ENCODE peak calls at places on chromosomes 1 and 21, in ten cellular contexts. One of them, this sample, is unnamed.

GRCh38 chr1:212814989-212815388 is 23.3 kb downstream of the TATDN3 start:
- DNase-seq in glomerular endothelial cell: no peak
- DNase-seq in NCI-H2227 treated with DMSO at 0.1 percent for 48 hours: no peak
- DNase-seq in H4: no peak
- DNase-seq in IMR-90: no peak
- DNase-seq in GM12891: no peak
- DNase-seq in left cardiac atrium: no peak
- DNase-seq in fibroblast of mammary gland: peak; percentile 17
- DNase-seq in RWPE1: no peak
- DNase-seq in iPS-NIHi11: no peak
- DNase-seq in this sample: no peak

GRCh38 chr1:160679893-160680292 is 31.7 kb downstream of the CD48 start:
- DNase-seq in glomerular endothelial cell: no peak
- DNase-seq in NCI-H2227 treated with DMSO at 0.1 percent for 48 hours: no peak
- DNase-seq in H4: no peak
- DNase-seq in IMR-90: no peak
- DNase-seq in GM12891: no peak
- DNase-seq in left cardiac atrium: no peak
- DNase-seq in fibroblast of mammary gland: no peak
- DNase-seq in RWPE1: no peak
- DNase-seq in iPS-NIHi11: no peak
- DNase-seq in this sample: no peak

GRCh38 chr1:231219422-231220401 is 21.3 kb upstream of the GNPAT start:
- DNase-seq in glomerular endothelial cell: no peak
- DNase-seq in NCI-H2227 treated with DMSO at 0.1 percent for 48 hours: no peak
- DNase-seq in H4: no peak
- DNase-seq in IMR-90: no peak
- DNase-seq in GM12891: no peak
- DNase-seq in left cardiac atrium: no peak
- DNase-seq in fibroblast of mammary gland: no peak
- DNase-seq in RWPE1: no peak
- DNase-seq in iPS-NIHi11: no peak
- DNase-seq in this sample: no peak

GRCh38 chr21:41660748-41661147 is 106.1 kb downstream of the RIPK4 start:
- DNase-seq in glomerular endothelial cell: no peak
- DNase-seq in NCI-H2227 treated with DMSO at 0.1 percent for 48 hours: no peak
- DNase-seq in H4: no peak
- DNase-seq in IMR-90: no peak
- DNase-seq in GM12891: no peak
- DNase-seq in left cardiac atrium: no peak
- DNase-seq in fibroblast of mammary gland: no peak
- DNase-seq in RWPE1: no peak
- DNase-seq in iPS-NIHi11: no peak
- DNase-seq in this sample: no peak

GRCh38 chr1:156797212-156797871 is 19.3 kb downstream of the SH2D2A start:
- DNase-seq in glomerular endothelial cell: no peak
- DNase-seq in NCI-H2227 treated with DMSO at 0.1 percent for 48 hours: peak; percentile 66
- DNase-seq in H4: peak; percentile 48
- DNase-seq in IMR-90: peak; percentile 64
- DNase-seq in GM12891: no peak
- DNase-seq in left cardiac atrium: no peak
- DNase-seq in fibroblast of mammary gland: peak; percentile 65
- DNase-seq in RWPE1: peak; percentile 67
- DNase-seq in iPS-NIHi11: peak; percentile 72
- DNase-seq in this sample: peak; percentile 67

GRCh38 chr1:194495434-194495833 is 1309.0 kb upstream of the B3GALT2 start:
- DNase-seq in glomerular endothelial cell: no peak
- DNase-seq in NCI-H2227 treated with DMSO at 0.1 percent for 48 hours: no peak
- DNase-seq in H4: no peak
- DNase-seq in IMR-90: no peak
- DNase-seq in GM12891: no peak
- DNase-seq in left cardiac atrium: no peak
- DNase-seq in fibroblast of mammary gland: no peak
- DNase-seq in RWPE1: no peak
- DNase-seq in iPS-NIHi11: no peak
- DNase-seq in this sample: no peak

GRCh38 chr1:151143057-151143435 is 3.4 kb downstream of the SEMA6C start:
- DNase-seq in glomerular endothelial cell: no peak
- DNase-seq in NCI-H2227 treated with DMSO at 0.1 percent for 48 hours: no peak
- DNase-seq in H4: no peak
- DNase-seq in IMR-90: no peak
- DNase-seq in GM12891: no peak
- DNase-seq in left cardiac atrium: no peak
- DNase-seq in fibroblast of mammary gland: no peak
- DNase-seq in RWPE1: no peak
- DNase-seq in iPS-NIHi11: no peak
- DNase-seq in this sample: no peak

GRCh38 chr1:227541796-227542152 is 21.6 kb upstream of the ZNF678 start:
- DNase-seq in glomerular endothelial cell: no peak
- DNase-seq in NCI-H2227 treated with DMSO at 0.1 percent for 48 hours: no peak
- DNase-seq in H4: no peak
- DNase-seq in IMR-90: no peak
- DNase-seq in GM12891: no peak
- DNase-seq in left cardiac atrium: no peak
- DNase-seq in fibroblast of mammary gland: no peak
- DNase-seq in RWPE1: no peak
- DNase-seq in iPS-NIHi11: peak; percentile 33
- DNase-seq in this sample: no peak

GRCh38 chr1:169024255-169024654 is 82.2 kb upstream of the ATP1B1 start:
- DNase-seq in glomerular endothelial cell: no peak
- DNase-seq in NCI-H2227 treated with DMSO at 0.1 percent for 48 hours: no peak
- DNase-seq in H4: no peak
- DNase-seq in IMR-90: no peak
- DNase-seq in GM12891: no peak
- DNase-seq in left cardiac atrium: no peak
- DNase-seq in fibroblast of mammary gland: no peak
- DNase-seq in RWPE1: no peak
- DNase-seq in iPS-NIHi11: no peak
- DNase-seq in this sample: no peak

GRCh38 chr21:29267666-29268065 is 31.1 kb upstream of the BACH1 start:
- DNase-seq in glomerular endothelial cell: no peak
- DNase-seq in NCI-H2227 treated with DMSO at 0.1 percent for 48 hours: no peak
- DNase-seq in H4: no peak
- DNase-seq in IMR-90: no peak
- DNase-seq in GM12891: no peak
- DNase-seq in left cardiac atrium: no peak
- DNase-seq in fibroblast of mammary gland: no peak
- DNase-seq in RWPE1: no peak
- DNase-seq in iPS-NIHi11: no peak
- DNase-seq in this sample: no peak

GRCh38 chr1:87961992-87962391 is 633.3 kb downstream of the LMO4 start:
- DNase-seq in glomerular endothelial cell: no peak
- DNase-seq in NCI-H2227 treated with DMSO at 0.1 percent for 48 hours: no peak
- DNase-seq in H4: no peak
- DNase-seq in IMR-90: peak; percentile 27
- DNase-seq in GM12891: no peak
- DNase-seq in left cardiac atrium: no peak
- DNase-seq in fibroblast of mammary gland: peak; percentile 54
- DNase-seq in RWPE1: no peak
- DNase-seq in iPS-NIHi11: no peak
- DNase-seq in this sample: no peak

GRCh38 chr1:110696818-110697217 is 22.1 kb upstream of the KCNA3 start:
- DNase-seq in glomerular endothelial cell: no peak
- DNase-seq in NCI-H2227 treated with DMSO at 0.1 percent for 48 hours: no peak
- DNase-seq in H4: no peak
- DNase-seq in IMR-90: no peak
- DNase-seq in GM12891: no peak
- DNase-seq in left cardiac atrium: no peak
- DNase-seq in fibroblast of mammary gland: no peak
- DNase-seq in RWPE1: no peak
- DNase-seq in iPS-NIHi11: no peak
- DNase-seq in this sample: no peak

GRCh38 chr1:193241132-193241827 is 54.9 kb upstream of the B3GALT2 start:
- DNase-seq in glomerular endothelial cell: no peak
- DNase-seq in NCI-H2227 treated with DMSO at 0.1 percent for 48 hours: no peak
- DNase-seq in H4: no peak
- DNase-seq in IMR-90: no peak
- DNase-seq in GM12891: no peak
- DNase-seq in left cardiac atrium: no peak
- DNase-seq in fibroblast of mammary gland: no peak
- DNase-seq in RWPE1: no peak
- DNase-seq in iPS-NIHi11: no peak
- DNase-seq in this sample: no peak

GRCh38 chr1:246907472-246907871 is 24.3 kb downstream of the AHCTF1 start:
- DNase-seq in glomerular endothelial cell: peak; percentile 33
- DNase-seq in NCI-H2227 treated with DMSO at 0.1 percent for 48 hours: peak; percentile 14
- DNase-seq in H4: peak; percentile 42
- DNase-seq in IMR-90: peak; percentile 72
- DNase-seq in GM12891: no peak
- DNase-seq in left cardiac atrium: no peak
- DNase-seq in fibroblast of mammary gland: peak; percentile 71
- DNase-seq in RWPE1: no peak
- DNase-seq in iPS-NIHi11: no peak
- DNase-seq in this sample: no peak

GRCh38 chr1:167714098-167714850 is 7.5 kb upstream of the MPZL1 start:
- DNase-seq in glomerular endothelial cell: no peak
- DNase-seq in NCI-H2227 treated with DMSO at 0.1 percent for 48 hours: peak; percentile 89
- DNase-seq in H4: peak; percentile 77
- DNase-seq in IMR-90: no peak
- DNase-seq in GM12891: peak; percentile 32
- DNase-seq in left cardiac atrium: peak; percentile 92
- DNase-seq in fibroblast of mammary gland: peak; percentile 81
- DNase-seq in RWPE1: peak; percentile 70
- DNase-seq in iPS-NIHi11: peak; percentile 73
- DNase-seq in this sample: peak; percentile 70

GRCh38 chr1:153646672-153647374 is 11.7 kb upstream of the SNAPIN start:
- DNase-seq in glomerular endothelial cell: no peak
- DNase-seq in NCI-H2227 treated with DMSO at 0.1 percent for 48 hours: no peak
- DNase-seq in H4: no peak
- DNase-seq in IMR-90: no peak
- DNase-seq in GM12891: no peak
- DNase-seq in left cardiac atrium: no peak
- DNase-seq in fibroblast of mammary gland: no peak
- DNase-seq in RWPE1: no peak
- DNase-seq in iPS-NIHi11: no peak
- DNase-seq in this sample: no peak

GRCh38 chr1:160453443-160453842 is 53.1 kb downstream of the VANGL2 start:
- DNase-seq in glomerular endothelial cell: no peak
- DNase-seq in NCI-H2227 treated with DMSO at 0.1 percent for 48 hours: no peak
- DNase-seq in H4: no peak
- DNase-seq in IMR-90: no peak
- DNase-seq in GM12891: no peak
- DNase-seq in left cardiac atrium: no peak
- DNase-seq in fibroblast of mammary gland: no peak
- DNase-seq in RWPE1: no peak
- DNase-seq in iPS-NIHi11: no peak
- DNase-seq in this sample: no peak

GRCh38 chr1:87410771-87411170 is 82.1 kb downstream of the LMO4 start:
- DNase-seq in glomerular endothelial cell: no peak
- DNase-seq in NCI-H2227 treated with DMSO at 0.1 percent for 48 hours: no peak
- DNase-seq in H4: peak; percentile 14
- DNase-seq in IMR-90: peak; percentile 17
- DNase-seq in GM12891: no peak
- DNase-seq in left cardiac atrium: peak; percentile 24
- DNase-seq in fibroblast of mammary gland: no peak
- DNase-seq in RWPE1: no peak
- DNase-seq in iPS-NIHi11: no peak
- DNase-seq in this sample: no peak

GRCh38 chr1:24806588-24806987 is 61.3 kb downstream of the CLIC4 start:
- DNase-seq in glomerular endothelial cell: no peak
- DNase-seq in NCI-H2227 treated with DMSO at 0.1 percent for 48 hours: no peak
- DNase-seq in H4: no peak
- DNase-seq in IMR-90: no peak
- DNase-seq in GM12891: no peak
- DNase-seq in left cardiac atrium: no peak
- DNase-seq in fibroblast of mammary gland: no peak
- DNase-seq in RWPE1: no peak
- DNase-seq in iPS-NIHi11: no peak
- DNase-seq in this sample: no peak

GRCh38 chr1:104760017-104760416 is 1010.3 kb downstream of the AMY1C start:
- DNase-seq in glomerular endothelial cell: no peak
- DNase-seq in NCI-H2227 treated with DMSO at 0.1 percent for 48 hours: no peak
- DNase-seq in H4: no peak
- DNase-seq in IMR-90: no peak
- DNase-seq in GM12891: no peak
- DNase-seq in left cardiac atrium: no peak
- DNase-seq in fibroblast of mammary gland: no peak
- DNase-seq in RWPE1: no peak
- DNase-seq in iPS-NIHi11: no peak
- DNase-seq in this sample: peak; percentile 25